ENCODE peak calls at places on chromosome 1, in nine cellular contexts. Z, T, L, S, B, Y, H, C and K are unnamed samples.

GRCh38 chr1:21703318-21703963 is 34.3 kb upstream of the RAP1GAP start:
- DNase-seq in S (peak), B (no peak), H (no peak), L (peak), C (peak), Y (no peak), T (peak), Z (peak), K (no peak)

GRCh38 chr1:58814251-58815068 is 30.6 kb upstream of the JUN start:
- DNase-seq in T (no peak), S (no peak), Y (peak), L (peak), C (peak), B (no peak), H (no peak), Z (no peak), K (peak)

GRCh38 chr1:24930703-24931480 is 816 bp upstream of the RUNX3 start:
- DNase-seq in Z (no peak), H (no peak), S (no peak), L (no peak), T (no peak), B (no peak), Y (no peak), C (no peak), K (no peak)

GRCh38 chr1:8866792-8867415 is 11.6 kb downstream of the ENO1 start:
- DNase-seq in L (no peak), H (peak), B (no peak), T (no peak), Y (no peak), Z (no peak), C (no peak), S (no peak), K (no peak)

GRCh38 chr1:231421616-231421970 is 494 bp downstream of the EGLN1 start:
- DNase-seq in Y (no peak), Z (no peak), C (no peak), H (no peak), S (peak), L (peak), T (no peak), B (peak), K (no peak)

GRCh38 chr1:156284112-156284511 is at the start of gene TMEM79:
- DNase-seq in B (no peak), S (no peak), C (no peak), Y (no peak), H (no peak), L (no peak), T (no peak), Z (no peak), K (no peak)

GRCh38 chr1:8006037-8006963 is 19.8 kb downstream of the ERRFI1 start:
- DNase-seq in Y (no peak), C (no peak), L (no peak), S (no peak), Z (no peak), B (no peak), T (no peak), H (no peak), K (no peak)

GRCh38 chr1:184210048-184210447 is 158.5 kb downstream of the TSEN15 start:
- DNase-seq in L (peak), B (no peak), Y (no peak), Z (peak), S (no peak), C (peak), T (no peak), H (no peak), K (no peak)

GRCh38 chr1:31938184-31938975 is at the start of gene PTP4A2:
- DNase-seq in C (peak), L (peak), Y (peak), B (peak), S (peak), H (peak), Z (peak), T (peak), K (peak)

GRCh38 chr1:191255354-191256057 is 777.8 kb upstream of the BRINP3 start:
- DNase-seq in Z (no peak), T (no peak), B (no peak), L (no peak), H (no peak), S (no peak), C (no peak), Y (no peak), K (no peak)